ENCODE peak calls at places on chromosome 7, in nine cellular contexts. E is ovary; G is stimulated activated CD4-positive, alpha-beta T cell treated with anti-CD3 and anti-CD28 coated beads, Interleukin-4, amount 100 ng/mL, for 24 hours; B is activated effector memory CD4-positive, alpha-beta T cell treated with anti-CD3 and anti-CD28 coated beads, Interleukin-2, amount 50 U/mL, for 16 hours; U is stromal cell of bone marrow; O is brain microvascular endothelial cell; D is IMR-90; I is T-cell; T is naive thymus-derived CD8-positive, alpha-beta T cell. Z is an unnamed sample.

GRCh38 chr7:108805808-108806397 is 236.2 kb downstream of the DNAJB9 start:
- DNase-seq in E (no peak), G (no peak), B (no peak), U (peak), O (peak), D (peak), I (no peak), T (no peak), Z (no peak)

GRCh38 chr7:151175793-151176311 is 8.4 kb upstream of the GBX1 start:
- DNase-seq in E (no peak), G (no peak), B (no peak), U (no peak), O (no peak), D (no peak), I (no peak), T (no peak), Z (no peak)

GRCh38 chr7:51317582-51317910 is 937 bp upstream of the COBL start:
- DNase-seq in E (no peak), G (no peak), B (no peak), U (no peak), O (no peak), D (no peak), I (no peak), T (no peak), Z (no peak)

GRCh38 chr7:102081244-102081627 is 205.4 kb upstream of the SH2B2 start:
- DNase-seq in E (no peak), G (no peak), B (peak), U (no peak), O (no peak), D (no peak), I (no peak), T (no peak), Z (no peak)

GRCh38 chr7:36904802-36905201 is 180.5 kb upstream of the AOAH start:
- DNase-seq in E (no peak), G (no peak), B (no peak), U (no peak), O (no peak), D (no peak), I (no peak), T (no peak), Z (no peak)

GRCh38 chr7:121515651-121516401 is 119.7 kb upstream of the FAM3C start:
- DNase-seq in E (no peak), G (no peak), B (no peak), U (no peak), O (no peak), D (no peak), I (no peak), T (no peak), Z (no peak)

GRCh38 chr7:82343-83155 is 109.8 kb upstream of the FAM20C start:
- DNase-seq in E (no peak), G (no peak), B (peak), U (no peak), O (no peak), D (no peak), I (no peak), T (no peak), Z (no peak)

GRCh38 chr7:21543528-21544302 is 876 bp downstream of the DNAH11 start:
- DNase-seq in E (no peak), G (no peak), B (no peak), U (no peak), O (no peak), D (no peak), I (no peak), T (no peak), Z (no peak)

GRCh38 chr7:76513817-76514799 is 3.8 kb downstream of the UPK3B start:
- DNase-seq in E (no peak), G (no peak), B (no peak), U (no peak), O (no peak), D (no peak), I (no peak), T (no peak), Z (no peak)

GRCh38 chr7:47885309-47886000 is 62.8 kb downstream of the PKD1L1 start:
- DNase-seq in E (no peak), G (no peak), B (no peak), U (no peak), O (no peak), D (no peak), I (no peak), T (no peak), Z (no peak)

GRCh38 chr7:98107313-98107691 is 640 bp downstream of the LMTK2 start:
- DNase-seq in E (no peak), G (peak), B (no peak), U (no peak), O (no peak), D (no peak), I (no peak), T (peak), Z (no peak)

GRCh38 chr7:33369888-33370287 is 240.5 kb downstream of the BBS9 start:
- DNase-seq in E (no peak), G (no peak), B (no peak), U (no peak), O (no peak), D (no peak), I (no peak), T (no peak), Z (no peak)

GRCh38 chr7:81884817-81885216 is 115.0 kb upstream of the HGF start:
- DNase-seq in E (no peak), G (no peak), B (no peak), U (no peak), O (no peak), D (no peak), I (no peak), T (no peak), Z (no peak)

GRCh38 chr7:155255660-155256059 is 42.0 kb upstream of the INSIG1 start:
- DNase-seq in E (no peak), G (no peak), B (no peak), U (no peak), O (no peak), D (peak), I (no peak), T (no peak), Z (no peak)

GRCh38 chr7:12802070-12802469 is 114.6 kb downstream of the ARL4A start:
- DNase-seq in E (no peak), G (no peak), B (no peak), U (no peak), O (no peak), D (no peak), I (no peak), T (no peak), Z (no peak)

GRCh38 chr7:55133630-55134392 is 115.0 kb downstream of the EGFR start:
- DNase-seq in E (no peak), G (no peak), B (no peak), U (peak), O (peak), D (peak), I (no peak), T (no peak), Z (no peak)

GRCh38 chr7:65233409-65234034 is 140.1 kb upstream of the ZNF92 start:
- DNase-seq in E (no peak), G (no peak), B (no peak), U (no peak), O (no peak), D (no peak), I (no peak), T (no peak), Z (peak)

GRCh38 chr7:139108256-139109187 is 998 bp downstream of the ZC3HAV1 start:
- DNase-seq in E (peak), G (no peak), B (peak), U (peak), O (peak), D (peak), I (no peak), T (no peak), Z (peak)

GRCh38 chr7:69684955-69685631 is 86.8 kb downstream of the AUTS2 start:
- DNase-seq in E (peak), G (no peak), B (no peak), U (no peak), O (no peak), D (no peak), I (no peak), T (no peak), Z (peak)

GRCh38 chr7:101232141-101232821 is 5.3 kb downstream of the CLDN15 start:
- DNase-seq in E (no peak), G (no peak), B (no peak), U (no peak), O (no peak), D (no peak), I (no peak), T (no peak), Z (no peak)

GRCh38 chr7:35004531-35005096 is 32.7 kb downstream of the DPY19L1 start:
- DNase-seq in E (no peak), G (no peak), B (no peak), U (no peak), O (peak), D (peak), I (no peak), T (no peak), Z (no peak)

GRCh38 chr7:81645435-81645834 is 124.4 kb downstream of the HGF start:
- DNase-seq in E (no peak), G (no peak), B (no peak), U (no peak), O (no peak), D (no peak), I (no peak), T (no peak), Z (no peak)

GRCh38 chr7:82755705-82756551 is 312.4 kb upstream of the CACNA2D1 start:
- DNase-seq in E (no peak), G (no peak), B (no peak), U (peak), O (peak), D (peak), I (no peak), T (no peak), Z (no peak)

GRCh38 chr7:1665721-1666250 is 4.3 kb upstream of the ELFN1 start:
- DNase-seq in E (peak), G (no peak), B (peak), U (no peak), O (no peak), D (peak), I (peak), T (no peak), Z (no peak)

GRCh38 chr7:141590666-141591065 is 39.5 kb downstream of the AGK start:
- DNase-seq in E (no peak), G (no peak), B (no peak), U (no peak), O (no peak), D (no peak), I (no peak), T (no peak), Z (peak)

GRCh38 chr7:123538897-123539296 is 4.5 kb upstream of the IQUB start:
- DNase-seq in E (no peak), G (no peak), B (no peak), U (peak), O (no peak), D (peak), I (no peak), T (no peak), Z (no peak)

GRCh38 chr7:35424869-35425495 is 171.1 kb upstream of the TBX20 start:
- DNase-seq in E (no peak), G (peak), B (peak), U (peak), O (peak), D (peak), I (peak), T (peak), Z (peak)

GRCh38 chr7:157445246-157445955 is 108.6 kb downstream of the DNAJB6 start:
- DNase-seq in E (peak), G (no peak), B (peak), U (no peak), O (no peak), D (no peak), I (no peak), T (no peak), Z (no peak)

GRCh38 chr7:130649004-130649790 is 19.4 kb downstream of the COPG2 start:
- DNase-seq in E (no peak), G (peak), B (no peak), U (peak), O (peak), D (peak), I (no peak), T (no peak), Z (no peak)

GRCh38 chr7:96591900-96592676 is 117.6 kb downstream of the SEM1 start:
- DNase-seq in E (no peak), G (no peak), B (no peak), U (no peak), O (no peak), D (no peak), I (no peak), T (no peak), Z (no peak)

GRCh38 chr7:149686001-149686400 is 87.4 kb downstream of the ZNF467 start:
- DNase-seq in E (no peak), G (no peak), B (no peak), U (peak), O (peak), D (peak), I (no peak), T (no peak), Z (no peak)

GRCh38 chr7:150986099-150986512 is 4.7 kb upstream of the NOS3 start:
- DNase-seq in E (no peak), G (peak), B (peak), U (peak), O (peak), D (peak), I (no peak), T (peak), Z (no peak)

GRCh38 chr7:156533420-156533819 is 107.2 kb upstream of the RNF32 start:
- DNase-seq in E (no peak), G (no peak), B (no peak), U (no peak), O (no peak), D (no peak), I (no peak), T (no peak), Z (no peak)

GRCh38 chr7:66169616-66170015 is 35.5 kb upstream of the TPST1 start:
- DNase-seq in E (no peak), G (no peak), B (no peak), U (no peak), O (no peak), D (no peak), I (no peak), T (no peak), Z (no peak)

GRCh38 chr7:14381306-14381705 is 391.8 kb upstream of the ETV1 start:
- DNase-seq in E (no peak), G (no peak), B (no peak), U (no peak), O (no peak), D (peak), I (no peak), T (no peak), Z (no peak)

GRCh38 chr7:4841007-4841784 is 20.6 kb downstream of the PAPOLB start:
- DNase-seq in E (no peak), G (no peak), B (no peak), U (no peak), O (no peak), D (no peak), I (no peak), T (no peak), Z (no peak)

GRCh38 chr7:74084722-74085578 is 1.3 kb downstream of the LIMK1 start:
- DNase-seq in E (no peak), G (no peak), B (no peak), U (no peak), O (no peak), D (no peak), I (no peak), T (no peak), Z (no peak)

GRCh38 chr7:75971961-75972763 is 22.2 kb downstream of the TMEM120A start:
- DNase-seq in E (no peak), G (no peak), B (no peak), U (no peak), O (no peak), D (no peak), I (no peak), T (no peak), Z (no peak)

Z was measured in immature natural killer cell.